ENCODE peak calls at places on chromosomes 3 and 15, in eight cellular contexts. R is activated CD8-positive, alpha-beta memory T cell treated with anti-CD3 and anti-CD28 coated beads for 48 hours; S is OCI-M1; T is HTR-8/SVneo; I is choroid plexus epithelial cell; B is left cardiac atrium; H is midbrain; Z is progenitor cell of endocrine pancreas. M is an unnamed sample.

GRCh38 chr15:25797511-25798206 is 65.5 kb downstream of the ATP10A start:
- DNase-seq in R (no peak), S (no peak), T (no peak), I (no peak), B (no peak), H (no peak), Z (no peak), M (no peak)

GRCh38 chr3:122880624-122881023 is 85.8 kb downstream of the SLC49A4 start:
- DNase-seq in R (no peak), S (no peak), T (no peak), I (no peak), B (no peak), H (no peak), Z (no peak), M (no peak)

GRCh38 chr15:87144775-87145174 is 1065.1 kb downstream of the AGBL1 start:
- DNase-seq in R (no peak), S (no peak), T (no peak), I (peak), B (no peak), H (no peak), Z (no peak), M (no peak)

GRCh38 chr3:139534444-139534812 is 5.1 kb downstream of the RBP1 start:
- DNase-seq in R (no peak), S (peak), T (peak), I (peak), B (peak), H (no peak), Z (no peak), M (no peak)

GRCh38 chr3:8817486-8817885 is 48.1 kb upstream of the OXTR start:
- DNase-seq in R (no peak), S (no peak), T (no peak), I (no peak), B (no peak), H (no peak), Z (no peak), M (no peak)

GRCh38 chr15:61657461-61657860 is 402.8 kb downstream of the VPS13C start:
- DNase-seq in R (no peak), S (no peak), T (no peak), I (no peak), B (no peak), H (no peak), Z (no peak), M (no peak)

GRCh38 chr3:186682734-186683133 is 16.9 kb downstream of the HRG start:
- DNase-seq in R (no peak), S (peak), T (no peak), I (no peak), B (no peak), H (no peak), Z (no peak), M (no peak)

GRCh38 chr3:48194446-48195071 is 6.3 kb upstream of the CDC25A start:
- DNase-seq in R (no peak), S (peak), T (peak), I (peak), B (peak), H (peak), Z (peak), M (peak)

GRCh38 chr15:100596792-100597191 is 5.2 kb downstream of the LINS1 start:
- DNase-seq in R (peak), S (peak), T (no peak), I (no peak), B (peak), H (no peak), Z (no peak), M (no peak)

GRCh38 chr15:64877435-64877834 is 34.3 kb upstream of the ANKDD1A start:
- DNase-seq in R (no peak), S (no peak), T (no peak), I (peak), B (peak), H (peak), Z (no peak), M (no peak)

GRCh38 chr3:178451799-178452198 is 84.4 kb upstream of the KCNMB2 start:
- DNase-seq in R (no peak), S (no peak), T (no peak), I (no peak), B (no peak), H (no peak), Z (no peak), M (no peak)

GRCh38 chr15:91882858-91883586 is 29.5 kb downstream of the SLCO3A1 start:
- DNase-seq in R (no peak), S (no peak), T (no peak), I (no peak), B (no peak), H (peak), Z (no peak), M (no peak)

GRCh38 chr15:48976444-48977088 is 12.8 kb upstream of the SHC4 start:
- DNase-seq in R (no peak), S (no peak), T (no peak), I (no peak), B (peak), H (peak), Z (no peak), M (no peak)

GRCh38 chr3:24981309-24981708 is 446.8 kb upstream of the RARB start:
- DNase-seq in R (no peak), S (no peak), T (no peak), I (no peak), B (no peak), H (no peak), Z (no peak), M (no peak)

GRCh38 chr15:71400347-71400746 is 285.1 kb downstream of the THSD4 start:
- DNase-seq in R (no peak), S (no peak), T (no peak), I (no peak), B (no peak), H (no peak), Z (no peak), M (no peak)

GRCh38 chr3:193773266-193774183 is 180.5 kb downstream of the OPA1 start:
- DNase-seq in R (no peak), S (peak), T (no peak), I (no peak), B (no peak), H (no peak), Z (no peak), M (no peak)

GRCh38 chr3:128997486-128997885 is 3.6 kb upstream of the CFAP92 start:
- DNase-seq in R (no peak), S (no peak), T (no peak), I (no peak), B (no peak), H (no peak), Z (no peak), M (no peak)

GRCh38 chr3:180690061-180690460 is 10.8 kb upstream of the CCDC39 start:
- DNase-seq in R (no peak), S (no peak), T (no peak), I (peak), B (no peak), H (no peak), Z (no peak), M (no peak)

GRCh38 chr15:39365161-39365560 is 215.7 kb upstream of the THBS1 start:
- DNase-seq in R (no peak), S (no peak), T (no peak), I (no peak), B (no peak), H (no peak), Z (no peak), M (no peak)

GRCh38 chr15:99440551-99441426 is 125.0 kb upstream of the MEF2A start:
- DNase-seq in R (no peak), S (no peak), T (no peak), I (no peak), B (no peak), H (no peak), Z (peak), M (no peak)

GRCh38 chr15:48084759-48085420 is 35.9 kb upstream of the SLC24A5 start:
- DNase-seq in R (no peak), S (peak), T (peak), I (peak), B (no peak), H (no peak), Z (no peak), M (peak)

GRCh38 chr3:45995370-45996192 is at the start of gene FYCO1:
- DNase-seq in R (peak), S (peak), T (peak), I (peak), B (peak), H (peak), Z (peak), M (peak)

GRCh38 chr3:159039286-159039685 is 237.4 kb downstream of the MFSD1 start:
- DNase-seq in R (no peak), S (no peak), T (no peak), I (no peak), B (no peak), H (no peak), Z (no peak), M (no peak)

GRCh38 chr15:75061272-75061671 is 37.9 kb downstream of the PPCDC start:
- DNase-seq in R (no peak), S (peak), T (no peak), I (peak), B (no peak), H (no peak), Z (no peak), M (no peak)

GRCh38 chr3:197586181-197586580 is 30.4 kb upstream of the BDH1 start:
- DNase-seq in R (no peak), S (no peak), T (no peak), I (no peak), B (no peak), H (no peak), Z (no peak), M (no peak)

GRCh38 chr3:157700405-157700804 is 197.2 kb upstream of the VEPH1 start:
- DNase-seq in R (no peak), S (peak), T (no peak), I (peak), B (no peak), H (no peak), Z (no peak), M (no peak)

GRCh38 chr3:187954486-187955075 is 199.4 kb upstream of the LPP start:
- DNase-seq in R (no peak), S (no peak), T (peak), I (peak), B (no peak), H (no peak), Z (no peak), M (no peak)

GRCh38 chr3:163721596-163721995 is 1356.7 kb downstream of the SI start:
- DNase-seq in R (no peak), S (no peak), T (no peak), I (no peak), B (no peak), H (no peak), Z (no peak), M (no peak)

GRCh38 chr3:42159706-42160472 is 68.7 kb downstream of the TRAK1 start:
- DNase-seq in R (no peak), S (no peak), T (no peak), I (peak), B (peak), H (no peak), Z (peak), M (peak)

GRCh38 chr3:71721002-71721401 is 4.2 kb downstream of the EIF4E3 start:
- DNase-seq in R (no peak), S (no peak), T (no peak), I (no peak), B (no peak), H (no peak), Z (no peak), M (no peak)

GRCh38 chr15:92159906-92160841 is 233.5 kb upstream of the ST8SIA2 start:
- DNase-seq in R (no peak), S (no peak), T (no peak), I (no peak), B (no peak), H (no peak), Z (no peak), M (no peak)

M was measured in NT2/D1.